ENCODE peak calls at places on chromosome 22, in eight cellular contexts. C, H, P, K, N, O, W and S are unnamed samples.

GRCh38 chr22:37057226-37057625 is 5.7 kb downstream of the KCTD17 start:
- DNase-seq in C (no peak), K (no peak), H (no peak), O (no peak), P (no peak), N (no peak), W (no peak), S (no peak)

GRCh38 chr22:22922954-22923319 is 35.3 kb downstream of the IGLL5 start:
- DNase-seq in H (no peak), P (no peak), N (no peak), K (no peak), W (no peak), C (no peak), O (no peak), S (no peak)

GRCh38 chr22:50174382-50175190 is 4.1 kb downstream of the PANX2 start:
- DNase-seq in N (no peak), W (no peak), O (no peak), P (no peak), K (no peak), C (no peak), H (peak), S (peak)

GRCh38 chr22:20033045-20033706 is 12.3 kb downstream of the TANGO2 start:
- DNase-seq in H (no peak), O (no peak), P (no peak), K (no peak), W (no peak), N (no peak), C (no peak), S (no peak)

GRCh38 chr22:29306830-29307657 is 594 bp downstream of the GAS2L1 start:
- DNase-seq in P (peak), N (peak), C (peak), K (peak), O (no peak), H (no peak), W (peak), S (peak)

GRCh38 chr22:49693848-49694247 is 133.8 kb downstream of the BRD1 start:
- DNase-seq in K (no peak), N (no peak), P (no peak), O (no peak), W (no peak), C (no peak), H (no peak), S (no peak)

GRCh38 chr22:17878970-17879369 is 104.7 kb upstream of the BID start:
- DNase-seq in C (no peak), H (no peak), N (no peak), O (no peak), W (no peak), P (no peak), K (no peak), S (no peak)

GRCh38 chr22:36528336-36528735 is 630 bp downstream of the EIF3D start:
- DNase-seq in C (no peak), N (no peak), O (no peak), P (no peak), H (no peak), W (peak), K (peak), S (no peak)

GRCh38 chr22:43110927-43111623 is 525 bp downstream of the BIK start:
- DNase-seq in C (peak), N (peak), P (no peak), H (peak), K (no peak), O (peak), W (peak), S (peak)

GRCh38 chr22:19085233-19086043 is 36.8 kb downstream of the DGCR2 start:
- DNase-seq in C (no peak), P (peak), N (no peak), K (peak), H (no peak), O (no peak), W (no peak), S (no peak)

GRCh38 chr22:30474683-30475424 is 3.0 kb upstream of the SEC14L3 start:
- DNase-seq in H (no peak), C (no peak), K (no peak), P (peak), W (peak), O (no peak), N (no peak), S (no peak)

GRCh38 chr22:43000441-43001175 is 14.3 kb downstream of the PACSIN2 start:
- DNase-seq in W (no peak), H (no peak), N (no peak), P (peak), C (no peak), O (no peak), K (peak), S (no peak)

GRCh38 chr22:45302047-45302446 is 7.7 kb upstream of the FAM118A start:
- DNase-seq in O (no peak), N (no peak), C (no peak), K (peak), W (peak), P (peak), H (no peak), S (no peak)

GRCh38 chr22:47052236-47053012 is 290.0 kb downstream of the TBC1D22A start:
- DNase-seq in K (no peak), N (no peak), O (no peak), C (no peak), P (no peak), H (no peak), W (no peak), S (peak)

GRCh38 chr22:41910599-41911291 is 4.1 kb downstream of the SHISA8 start:
- DNase-seq in W (peak), C (peak), P (no peak), N (peak), H (peak), O (no peak), K (peak), S (no peak)

GRCh38 chr22:50676211-50676636 is 3.6 kb downstream of the SHANK3 start:
- DNase-seq in N (no peak), W (no peak), O (no peak), H (no peak), P (no peak), C (no peak), K (no peak), S (no peak)

GRCh38 chr22:25800766-25801165 is 58.8 kb downstream of the MYO18B start:
- DNase-seq in N (no peak), C (no peak), K (no peak), H (no peak), O (no peak), P (no peak), W (no peak), S (no peak)

GRCh38 chr22:21754523-21755128 is 19.0 kb upstream of the YPEL1 start:
- DNase-seq in W (no peak), N (no peak), O (no peak), K (no peak), P (no peak), H (no peak), C (no peak), S (peak)

GRCh38 chr22:19674129-19674928 is 40.0 kb upstream of the SEPTIN5 start:
- DNase-seq in K (no peak), H (no peak), O (no peak), C (no peak), W (no peak), N (no peak), P (no peak), S (no peak)

GRCh38 chr22:30216710-30217109 is 29.8 kb downstream of the LIF start:
- DNase-seq in P (no peak), H (no peak), N (no peak), C (no peak), O (no peak), W (no peak), K (no peak), S (peak)

GRCh38 chr22:47032956-47033647 is 270.7 kb downstream of the TBC1D22A start:
- DNase-seq in N (no peak), O (no peak), P (peak), W (no peak), H (no peak), C (no peak), K (no peak), S (peak)

GRCh38 chr22:32389685-32390084 is 22.4 kb downstream of the RTCB start:
- DNase-seq in W (peak), O (no peak), P (no peak), N (peak), H (no peak), C (peak), K (no peak), S (no peak)